ENCODE peak calls at places on chromosome 3, in five cellular contexts. T is HT-29, L is AG04450, S is RPMI8226, J is ACHN. U is an unnamed sample.

GRCh38 chr3:44886561-44886960 is 12.2 kb downstream of the TGM4 start:
- DNase-seq in T (no peak), L (no peak), S (no peak), J (no peak), U (no peak)

GRCh38 chr3:190840146-190840545 is 22.3 kb downstream of the GMNC start:
- DNase-seq in T (no peak), L (no peak), S (no peak), J (no peak), U (no peak)

GRCh38 chr3:123294296-123294938 is 92.7 kb downstream of the SEC22A start:
- DNase-seq in T (no peak), L (no peak), S (no peak), J (no peak), U (no peak)

GRCh38 chr3:4533489-4534443 is 40.6 kb downstream of the ITPR1 start:
- DNase-seq in T (no peak), L (no peak), S (no peak), J (no peak), U (no peak)

GRCh38 chr3:67005974-67006373 is 7.9 kb downstream of the KBTBD8 start:
- DNase-seq in T (no peak), L (no peak), S (no peak), J (no peak), U (no peak)

GRCh38 chr3:143311096-143311495 is 191.5 kb downstream of the CHST2 start:
- DNase-seq in T (no peak), L (no peak), S (no peak), J (no peak), U (no peak)

GRCh38 chr3:13687409-13687989 is 138.6 kb downstream of the FBLN2 start:
- DNase-seq in T (no peak), L (no peak), S (no peak), J (no peak), U (no peak)

GRCh38 chr3:157589168-157589567 is 86.0 kb upstream of the VEPH1 start:
- DNase-seq in T (no peak), L (no peak), S (no peak), J (no peak), U (no peak)

GRCh38 chr3:9064853-9065252 is 101.6 kb upstream of the RAD18 start:
- DNase-seq in T (no peak), L (no peak), S (no peak), J (no peak), U (peak)

GRCh38 chr3:46337911-46338310 is 16.0 kb upstream of the CCR2 start:
- DNase-seq in T (no peak), L (no peak), S (no peak), J (no peak), U (no peak)

GRCh38 chr3:182568206-182568605 is 225.1 kb upstream of the ATP11B start:
- DNase-seq in T (no peak), L (no peak), S (no peak), J (no peak), U (no peak)

GRCh38 chr3:181693280-181693679 is 18.4 kb upstream of the SOX2 start:
- DNase-seq in T (no peak), L (no peak), S (no peak), J (no peak), U (no peak)